ENCODE peak calls at places on chromosomes 7 and 10, in five cellular contexts. U is right lobe of liver, V is fibroblast of lung, P is uterus, F is brain microvascular endothelial cell. N is an unnamed sample.
A peak's percentile ranks its signal among the peaks of the same experiment; 100 is the strongest.

GRCh38 chr7:24963218-24963617 is 16.8 kb downstream of the OSBPL3 start:
- DNase-seq in U (peak; percentile 33), V (peak; percentile 79), P (no peak), F (no peak), N (peak; percentile 62)

GRCh38 chr7:15158141-15158810 is 255.7 kb upstream of the DGKB start:
- DNase-seq in U (no peak), V (no peak), P (no peak), F (peak; percentile 10), N (no peak)

GRCh38 chr7:145156834-145157233 is 321.0 kb upstream of the TPK1 start:
- DNase-seq in U (no peak), V (no peak), P (no peak), F (no peak), N (no peak)

GRCh38 chr7:115511330-115511729 is 519.2 kb downstream of the TFEC start:
- DNase-seq in U (no peak), V (no peak), P (no peak), F (no peak), N (no peak)

GRCh38 chr7:22814261-22815208 is 8.1 kb downstream of the TOMM7 start:
- DNase-seq in U (no peak), V (peak; percentile 73), P (no peak), F (no peak), N (no peak)

GRCh38 chr7:148727501-148728278 is 29.0 kb downstream of the CUL1 start:
- DNase-seq in U (no peak), V (no peak), P (no peak), F (no peak), N (no peak)

GRCh38 chr10:100128951-100129350 is 47.3 kb upstream of the CPN1 start:
- DNase-seq in U (no peak), V (no peak), P (no peak), F (no peak), N (no peak)

GRCh38 chr7:110612680-110613079 is 478.2 kb upstream of the LRRN3 start:
- DNase-seq in U (no peak), V (no peak), P (no peak), F (no peak), N (no peak)

GRCh38 chr7:87589631-87590030 is 11.1 kb downstream of the ABCB1 start:
- DNase-seq in U (no peak), V (no peak), P (no peak), F (no peak), N (no peak)

GRCh38 chr7:5284304-5285281 is 1.9 kb downstream of the SLC29A4 start:
- DNase-seq in U (peak; percentile 85), V (no peak), P (no peak), F (no peak), N (peak; percentile 69)

GRCh38 chr7:146054909-146055308 is 61.7 kb upstream of the CNTNAP2 start:
- DNase-seq in U (no peak), V (no peak), P (no peak), F (no peak), N (no peak)

GRCh38 chr10:14010083-14010551 is 320.6 kb downstream of the FRMD4A start:
- DNase-seq in U (no peak), V (peak; percentile 80), P (no peak), F (peak; percentile 71), N (no peak)

GRCh38 chr10:59622320-59622901 is 87.2 kb downstream of the SLC16A9 start:
- DNase-seq in U (no peak), V (peak; percentile 47), P (peak; percentile 37), F (peak; percentile 60), N (peak; percentile 57)

GRCh38 chr10:11885437-11886137 is 62.4 kb downstream of the PROSER2 start:
- DNase-seq in U (no peak), V (no peak), P (no peak), F (no peak), N (peak; percentile 20)

GRCh38 chr10:37754538-37755323 is 102.7 kb downstream of the ZNF248 start:
- DNase-seq in U (no peak), V (no peak), P (no peak), F (peak; percentile 1), N (no peak)

GRCh38 chr10:84987039-84987438 is 658.6 kb downstream of the CCSER2 start:
- DNase-seq in U (no peak), V (no peak), P (no peak), F (no peak), N (no peak)

GRCh38 chr10:79562135-79562756 is 2.0 kb upstream of the SFTPA2 start:
- DNase-seq in U (peak; percentile 82), V (peak; percentile 44), P (no peak), F (peak; percentile 48), N (peak; percentile 77)

GRCh38 chr10:19971343-19971742 is 155.1 kb downstream of the PLXDC2 start:
- DNase-seq in U (no peak), V (no peak), P (no peak), F (no peak), N (no peak)

GRCh38 chr10:96665306-96665705 is 55.0 kb downstream of the PIK3AP1 start:
- DNase-seq in U (no peak), V (peak; percentile 91), P (no peak), F (peak; percentile 56), N (no peak)

GRCh38 chr10:112821663-112822062 is 128.4 kb upstream of the TCF7L2 start:
- DNase-seq in U (peak; percentile 77), V (peak; percentile 23), P (no peak), F (no peak), N (no peak)

GRCh38 chr10:133237241-133238065 is at the start of gene VENTX:
- DNase-seq in U (no peak), V (no peak), P (no peak), F (no peak), N (no peak)

GRCh38 chr10:5888352-5888751 is 1.3 kb downstream of the ANKRD16 start:
- DNase-seq in U (no peak), V (peak; percentile 42), P (no peak), F (no peak), N (no peak)

GRCh38 chr10:103676851-103677417 is 178.4 kb downstream of the SH3PXD2A start:
- DNase-seq in U (no peak), V (peak; percentile 99), P (peak; percentile 78), F (peak; percentile 97), N (no peak)
- H3K4me3 ChIP-seq in U (no peak overlapping the region), V (no peak overlapping the region), P (peak overlapping the region; percentile 16), F (peak overlapping the region; percentile 5), N (no peak overlapping the region)

GRCh38 chr7:128941323-128941890 is 3.7 kb downstream of the IRF5 start:
- DNase-seq in U (no peak), V (no peak), P (no peak), F (no peak), N (no peak)

GRCh38 chr7:128944487-128945236 is 6.9 kb downstream of the IRF5 start:
- DNase-seq in U (no peak), V (no peak), P (no peak), F (no peak), N (no peak)

GRCh38 chr7:128939861-128940410 is 2.2 kb downstream of the IRF5 start:
- DNase-seq in U (no peak), V (no peak), P (no peak), F (no peak), N (peak; percentile 60)

GRCh38 chr7:128940494-128941322 is 3.0 kb downstream of the IRF5 start:
- DNase-seq in U (peak; percentile 69), V (no peak), P (no peak), F (no peak), N (peak; percentile 89)

GRCh38 chr7:128941946-128942526 is 4.3 kb downstream of the IRF5 start:
- DNase-seq in U (no peak), V (no peak), P (no peak), F (no peak), N (no peak)
- H3K36me3 ChIP-seq in U (no peaks in the 10 kb centered on the region), V (no peaks in the 10 kb centered on the region), P (no peaks in the 10 kb centered on the region), F (no peaks in the 10 kb centered on the region), N (peaks cover 16% of the 10 kb centered on the region)

GRCh38 chr7:50614721-50615518 is 49.7 kb upstream of the DDC start:
- DNase-seq in U (peak; percentile 46), V (no peak), P (no peak), F (no peak), N (no peak)
- TF ChIP-seq CTCF in U (peak; percentile 36), V (peak; percentile 14), P (peak; percentile 33), F (peak; percentile 31), N (no peak)

DNA sequence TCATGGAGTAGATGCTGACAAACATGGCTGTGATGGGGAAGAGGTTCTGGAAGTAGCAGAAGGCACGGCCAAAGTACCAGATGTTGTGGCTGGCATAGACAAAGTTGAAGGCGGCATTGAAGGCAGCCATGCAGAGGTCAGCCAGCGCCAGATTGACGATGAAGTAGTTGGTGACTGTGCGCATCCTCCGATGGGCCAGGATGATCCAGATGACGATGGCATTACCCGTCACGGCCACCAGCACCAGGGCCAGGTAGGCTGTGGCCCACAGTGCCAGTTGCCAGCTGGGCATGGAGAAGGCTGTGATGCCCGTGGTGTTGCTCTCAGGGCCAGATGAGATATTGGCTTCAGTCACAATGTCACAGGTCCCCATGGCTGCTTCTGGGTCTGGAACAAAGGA is 767 bp downstream of the TACR2 start:
- DNase-seq in U (no peak), V (no peak), P (no peak), F (no peak), N (no peak)
- H3K4me3 ChIP-seq in U (no peak overlapping the region), V (no peak overlapping the region), P (no peak overlapping the region), F (no peak overlapping the region), N (no peak overlapping the region)

GRCh38 chr7:107150375-107151073 is 18.3 kb upstream of the HBP1 start:
- DNase-seq in U (peak; percentile 49), V (peak; percentile 56), P (peak; percentile 80), F (peak; percentile 87), N (peak; percentile 67)
- H3K36me3 ChIP-seq in U (no peaks in the 10 kb centered on the region), V (no peaks in the 10 kb centered on the region), P (no peaks in the 10 kb centered on the region), F (no peaks in the 10 kb centered on the region), N (no peaks in the 10 kb centered on the region)

GRCh38 chr7:80526472-80526871 is 14.6 kb upstream of the GNAT3 start:
- DNase-seq in U (no peak), V (no peak), P (no peak), F (no peak), N (no peak)

GRCh38 chr7:80532153-80532552 is 20.3 kb upstream of the GNAT3 start:
- DNase-seq in U (no peak), V (no peak), P (no peak), F (no peak), N (no peak)

GRCh38 chr7:80528689-80529088 is 16.8 kb upstream of the GNAT3 start:
- DNase-seq in U (no peak), V (no peak), P (no peak), F (no peak), N (no peak)

GRCh38 chr7:80530136-80530535 is 18.3 kb upstream of the GNAT3 start:
- DNase-seq in U (no peak), V (no peak), P (no peak), F (no peak), N (no peak)

GRCh38 chr7:80529362-80529761 is 17.5 kb upstream of the GNAT3 start:
- DNase-seq in U (no peak), V (peak; percentile 44), P (no peak), F (peak; percentile 49), N (no peak)
- TF ChIP-seq CTCF in U (no peak), V (no peak), P (no peak), F (no peak), N (no peak)

N was measured in lower lobe of right lung.